ENCODE peak calls at places on chromosomes 7 and 10, in four cellular contexts. N is GM12865, G is EH, D is nephron progenitor cell. M is an unnamed sample.

GRCh38 chr7:139623518-139623917 is 100.0 kb downstream of the CLEC2L start:
- DNase-seq in N (no peak), G (no peak), D (no peak), M (no peak)

GRCh38 chr10:116590590-116591444 is at the start of gene PNLIPRP1:
- DNase-seq in N (no peak), G (no peak), D (no peak), M (no peak)

GRCh38 chr7:20350518-20350951 is 19.8 kb downstream of the ITGB8 start:
- DNase-seq in N (no peak), G (no peak), D (no peak), M (peak)

GRCh38 chr10:69816536-69816935 is 14.8 kb downstream of the COL13A1 start:
- DNase-seq in N (no peak), G (peak), D (no peak), M (peak)

GRCh38 chr7:31076641-31077310 is 24.7 kb downstream of the ADCYAP1R1 start:
- DNase-seq in N (no peak), G (no peak), D (no peak), M (peak)

GRCh38 chr7:44534501-44534900 is 6.6 kb downstream of the NPC1L1 start:
- DNase-seq in N (peak), G (peak), D (peak), M (peak)

GRCh38 chr7:12066004-12066403 is 145.1 kb upstream of the TMEM106B start:
- DNase-seq in N (no peak), G (no peak), D (no peak), M (no peak)

GRCh38 chr10:79285315-79286185 is 61.7 kb upstream of the PPIF start:
- DNase-seq in N (peak), G (no peak), D (no peak), M (no peak)

GRCh38 chr10:57657164-57657765 is 610.4 kb downstream of the IPMK start:
- DNase-seq in N (peak), G (peak), D (peak), M (peak)

GRCh38 chr7:1706381-1706720 is 36.3 kb downstream of the ELFN1 start:
- DNase-seq in N (no peak), G (no peak), D (no peak), M (no peak)

GRCh38 chr7:149099058-149099457 is 8.5 kb upstream of the ZNF786 start:
- DNase-seq in N (no peak), G (no peak), D (no peak), M (no peak)

GRCh38 chr10:116112232-116113231 is 160.5 kb downstream of the GFRA1 start:
- DNase-seq in N (no peak), G (no peak), D (no peak), M (no peak)

GRCh38 chr7:43487731-43488073 is 95.2 kb upstream of the STK17A start:
- DNase-seq in N (no peak), G (no peak), D (no peak), M (no peak)

GRCh38 chr10:61733358-61733940 is 70.7 kb downstream of the CABCOCO1 start:
- DNase-seq in N (peak), G (peak), D (peak), M (peak)

GRCh38 chr7:1950623-1951523 is 280.8 kb downstream of the ELFN1 start:
- DNase-seq in N (no peak), G (peak), D (no peak), M (no peak)

GRCh38 chr7:41465571-41465970 is 237.3 kb downstream of the INHBA start:
- DNase-seq in N (no peak), G (no peak), D (no peak), M (no peak)

GRCh38 chr10:78648256-78648860 is 420.4 kb upstream of the ZMIZ1 start:
- DNase-seq in N (no peak), G (peak), D (no peak), M (no peak)

GRCh38 chr10:30231071-30231652 is 117.9 kb downstream of the MTPAP start:
- DNase-seq in N (no peak), G (no peak), D (no peak), M (no peak)

GRCh38 chr7:77425151-77426051 is 9.3 kb upstream of the GSAP start:
- DNase-seq in N (peak), G (peak), D (no peak), M (peak)